ENCODE peak calls at places on chromosomes 4 and X, in seven cellular contexts. G is AG08395; P is HS-5; Z is stimulated activated effector memory CD8-positive, alpha-beta T cell treated with anti-CD3 and anti-CD28 coated beads, Interleukin-12 subunit alpha, Interleukin-12 subunit beta, amount 100 ng/mL, for 72 hours; L is aorta; I is CD4-positive, CD25-positive, alpha-beta regulatory T cell; O is activated T-helper 1 cell treated with Interleukin-2 at 50 U/mL for 16 hours. T is an unnamed sample.

GRCh38 chr4:185520119-185520518 is 15.2 kb downstream of the PDLIM3 start:
- DNase-seq in G (no peak), P (no peak), Z (no peak), L (no peak), I (no peak), O (no peak), T (no peak)

GRCh38 chr4:70667710-70668535 is 1.6 kb upstream of the JCHAIN start:
- DNase-seq in G (peak; percentile 41), P (no peak), Z (no peak), L (no peak), I (no peak), O (no peak), T (no peak)

GRCh38 chr4:98994474-98995182 is 893 bp upstream of the METAP1 start:
- DNase-seq in G (no peak), P (no peak), Z (no peak), L (no peak), I (no peak), O (no peak), T (peak; percentile 23)

GRCh38 chrX:134396174-134396573 is 63.8 kb upstream of the HPRT1 start:
- DNase-seq in G (peak; percentile 34), P (no peak), Z (no peak), L (no peak), I (no peak), O (no peak), T (no peak)

GRCh38 chrX:147911192-147912022 is at the start of gene FMR1:
- DNase-seq in G (peak; percentile 97), P (peak; percentile 42), Z (peak; percentile 93), L (peak; percentile 96), I (peak; percentile 95), O (peak; percentile 89), T (no peak)

GRCh38 chr4:8148785-8149435 is 9.7 kb downstream of the ABLIM2 start:
- DNase-seq in G (no peak), P (no peak), Z (no peak), L (no peak), I (no peak), O (no peak), T (no peak)

GRCh38 chr4:29047341-29048041 is 1672.7 kb upstream of the PCDH7 start:
- DNase-seq in G (no peak), P (no peak), Z (no peak), L (no peak), I (no peak), O (no peak), T (no peak)

GRCh38 chr4:93891244-93891643 is 62.7 kb downstream of the ATOH1 start:
- DNase-seq in G (no peak), P (no peak), Z (no peak), L (no peak), I (no peak), O (no peak), T (no peak)

GRCh38 chrX:105876658-105877057 is 54.3 kb downstream of the NRK start:
- DNase-seq in G (peak; percentile 1), P (no peak), Z (no peak), L (no peak), I (peak; percentile 19), O (no peak), T (no peak)

GRCh38 chr4:168630445-168631187 is 133.8 kb downstream of the PALLD start:
- DNase-seq in G (peak; percentile 61), P (peak; percentile 68), Z (no peak), L (no peak), I (no peak), O (no peak), T (no peak)

GRCh38 chr4:138175337-138175794 is 66.8 kb downstream of the SLC7A11 start:
- DNase-seq in G (no peak), P (no peak), Z (no peak), L (no peak), I (no peak), O (no peak), T (no peak)